ENCODE peak calls at places on chromosomes 3 and 15, in ten cellular contexts. Z, Q, P, D, T, X, U, V, M and F are unnamed samples.

GRCh38 chr3:131526801-131527347 is 24.1 kb upstream of the MRPL3 start:
- DNase-seq in M (peak), P (no peak), V (peak), D (peak), Z (peak), X (peak), U (no peak), T (peak), Q (peak), F (no peak)

GRCh38 chr3:85912981-85913380 is 954.2 kb downstream of the CADM2 start:
- DNase-seq in M (no peak), T (no peak), V (no peak), U (no peak), D (no peak), X (no peak), P (no peak), Q (no peak), Z (no peak), F (no peak)

GRCh38 chr3:174397848-174398247 is 461.3 kb upstream of the NAALADL2 start:
- DNase-seq in M (peak), D (peak), Z (no peak), Q (peak), U (no peak), P (no peak), T (no peak), X (no peak), V (no peak), F (no peak)

GRCh38 chr3:45124379-45124778 is 21.8 kb downstream of the CDCP1 start:
- DNase-seq in P (peak), Q (peak), X (no peak), U (no peak), M (no peak), D (no peak), T (no peak), V (no peak), Z (no peak), F (no peak)

GRCh38 chr15:89105147-89105546 is 16.9 kb downstream of the ABHD2 start:
- DNase-seq in Q (peak), Z (no peak), X (no peak), U (no peak), D (peak), P (peak), M (no peak), T (no peak), V (no peak), F (no peak)

GRCh38 chr15:36364377-36364776 is 215.0 kb upstream of the CDIN1 start:
- DNase-seq in V (no peak), U (no peak), Z (no peak), P (no peak), X (no peak), T (no peak), Q (no peak), M (no peak), D (no peak), F (no peak)

GRCh38 chr3:108089544-108089943 is 1.3 kb downstream of the CD47 start:
- DNase-seq in D (no peak), Q (no peak), P (no peak), Z (no peak), T (no peak), X (no peak), V (no peak), M (peak), U (no peak), F (no peak)

GRCh38 chr3:136559896-136560295 is 192.3 kb downstream of the STAG1 start:
- DNase-seq in P (no peak), Z (no peak), M (peak), D (no peak), T (no peak), V (no peak), Q (no peak), X (no peak), U (no peak), F (no peak)

GRCh38 chr3:131250466-131250865 is 131.1 kb upstream of the NUDT16 start:
- DNase-seq in Q (no peak), T (no peak), V (no peak), M (no peak), D (no peak), U (no peak), Z (no peak), X (no peak), P (no peak), F (no peak)

GRCh38 chr15:85688703-85689102 is 106.0 kb downstream of the KLHL25 start:
- DNase-seq in Q (peak), D (no peak), P (no peak), V (no peak), X (no peak), T (no peak), Z (no peak), U (no peak), M (no peak), F (no peak)

GRCh38 chr3:71341721-71342120 is 241.8 kb downstream of the FOXP1 start:
- DNase-seq in X (no peak), P (peak), V (no peak), U (no peak), Z (no peak), T (no peak), M (no peak), Q (peak), D (peak), F (no peak)

GRCh38 chr3:102332205-102332604 is 102.6 kb upstream of the ZPLD1 start:
- DNase-seq in X (no peak), P (no peak), D (no peak), M (no peak), Q (no peak), T (no peak), Z (no peak), V (no peak), U (no peak), F (no peak)

GRCh38 chr3:52522651-52523251 is 10.9 kb downstream of the NT5DC2 start:
- DNase-seq in X (no peak), Q (no peak), D (no peak), U (peak), T (no peak), M (no peak), P (no peak), Z (no peak), V (no peak), F (no peak)

GRCh38 chr3:48695113-48695753 is 9.5 kb upstream of the NCKIPSD start:
- DNase-seq in T (peak), Z (no peak), X (no peak), M (peak), P (no peak), U (peak), D (peak), Q (peak), V (peak), F (no peak)

GRCh38 chr15:76844096-76844495 is 61.0 kb downstream of the SCAPER start:
- DNase-seq in U (no peak), Q (peak), V (no peak), T (no peak), D (peak), M (no peak), Z (no peak), P (no peak), X (no peak), F (no peak)

GRCh38 chr3:127545711-127546457 is 44.6 kb downstream of the TPRA1 start:
- DNase-seq in Z (no peak), V (no peak), D (no peak), P (no peak), X (no peak), M (no peak), T (no peak), Q (no peak), U (no peak), F (no peak)

GRCh38 chr15:50168778-50169411 is 13.1 kb upstream of the SLC27A2 start:
- DNase-seq in Z (no peak), Q (no peak), U (no peak), X (no peak), V (no peak), T (no peak), M (no peak), D (no peak), P (no peak), F (no peak)

GRCh38 chr15:66655997-66656396 is 46.0 kb upstream of the SMAD6 start:
- DNase-seq in D (no peak), T (no peak), Z (no peak), X (no peak), P (no peak), M (peak), U (no peak), Q (no peak), V (no peak), F (no peak)

GRCh38 chr3:171230857-171231256 is 204.3 kb upstream of the SLC2A2 start:
- DNase-seq in U (no peak), D (no peak), M (no peak), T (no peak), Z (no peak), X (no peak), V (no peak), Q (peak), P (no peak), F (no peak)

GRCh38 chr3:192675958-192676649 is 51.2 kb downstream of the FGF12 start:
- DNase-seq in M (no peak), T (no peak), P (no peak), X (no peak), U (no peak), V (no peak), Z (peak), Q (no peak), D (no peak), F (no peak)

GRCh38 chr15:66498501-66499386 is 1.2 kb upstream of the SNAPC5 start:
- DNase-seq in X (no peak), V (no peak), Z (no peak), T (no peak), D (no peak), U (no peak), P (peak), Q (peak), M (peak), F (no peak)

GRCh38 chr3:39812537-39812936 is 3.1 kb downstream of the MYRIP start:
- DNase-seq in M (peak), P (no peak), Z (no peak), T (no peak), D (peak), Q (peak), U (no peak), X (no peak), V (peak), F (peak)

GRCh38 chr3:18189651-18190050 is 235.5 kb downstream of the SATB1 start:
- DNase-seq in Q (no peak), T (no peak), M (no peak), Z (no peak), X (no peak), D (peak), P (no peak), V (peak), U (no peak), F (no peak)

GRCh38 chr15:96160269-96160668 is 170.2 kb upstream of the NR2F2 start:
- DNase-seq in T (no peak), Q (peak), D (no peak), U (peak), M (no peak), Z (no peak), V (peak), P (no peak), X (no peak), F (no peak)